ENCODE peak calls at places on chromosomes 1 and 21, in ten cellular contexts. U is cardiac fibroblast, D is IMR-90, G is neural progenitor cell, M is foreskin keratinocyte, N is HCT116, A is MM.1S, Q is adrenal gland, Z is heart left ventricle, T is WTC11. C is an unnamed sample.

GRCh38 chr1:25799758-25800537 is at the start of gene SELENON:
- DNase-seq in G (peak), U (peak), M (no peak), Q (peak), T (peak), Z (peak), D (peak), A (no peak), N (no peak), C (peak)

GRCh38 chr21:29523646-29524045 is 224.9 kb downstream of the BACH1 start:
- DNase-seq in M (no peak), D (no peak), U (peak), G (no peak), N (no peak), T (no peak), Z (no peak), A (no peak), Q (no peak), C (peak)

GRCh38 chr1:54886724-54887664 is at the start of gene DHCR24:
- DNase-seq in M (peak), T (peak), A (peak), N (peak), Q (peak), D (peak), U (peak), Z (peak), G (peak), C (peak)

GRCh38 chr1:67019600-67020136 is 34.3 kb downstream of the SLC35D1 start:
- DNase-seq in G (no peak), A (no peak), D (peak), M (peak), T (no peak), U (peak), Q (no peak), Z (no peak), N (no peak), C (peak)

GRCh38 chr1:43348343-43348808 is 10.4 kb upstream of the CDC20 start:
- DNase-seq in D (no peak), N (no peak), G (no peak), U (peak), M (no peak), Z (no peak), T (no peak), Q (no peak), A (no peak), C (no peak)

GRCh38 chr1:32920833-32921232 is 19.6 kb upstream of the TMEM54 start:
- DNase-seq in T (no peak), M (no peak), D (no peak), U (peak), A (no peak), Z (peak), N (no peak), Q (peak), G (no peak), C (no peak)

GRCh38 chr1:48061162-48062136 is 64.3 kb upstream of the TRABD2B start:
- DNase-seq in U (peak), M (no peak), Q (peak), G (peak), A (peak), D (peak), T (peak), Z (peak), N (peak), C (peak)

GRCh38 chr1:167278497-167278896 is 57.8 kb downstream of the POU2F1 start:
- DNase-seq in G (no peak), Z (no peak), Q (no peak), N (no peak), T (no peak), A (no peak), U (no peak), M (no peak), D (no peak), C (no peak)

GRCh38 chr1:4486408-4487120 is 167.8 kb upstream of the AJAP1 start:
- DNase-seq in M (no peak), Z (peak), Q (no peak), U (no peak), G (no peak), A (no peak), D (no peak), N (no peak), T (no peak), C (no peak)

GRCh38 chr1:180196436-180197003 is 33.5 kb upstream of the LHX4 start:
- DNase-seq in U (no peak), Q (no peak), D (no peak), M (no peak), T (no peak), A (no peak), N (no peak), Z (no peak), G (no peak), C (no peak)

GRCh38 chr1:241507189-241507820 is 12.2 kb downstream of the FH start:
- DNase-seq in D (peak), Z (no peak), T (no peak), A (no peak), G (no peak), U (peak), N (no peak), M (no peak), Q (no peak), C (no peak)

GRCh38 chr1:110056284-110056680 is 14.2 kb downstream of the ALX3 start:
- DNase-seq in Z (no peak), G (no peak), Q (no peak), U (no peak), M (no peak), A (no peak), D (no peak), T (no peak), N (no peak), C (no peak)

DNA sequence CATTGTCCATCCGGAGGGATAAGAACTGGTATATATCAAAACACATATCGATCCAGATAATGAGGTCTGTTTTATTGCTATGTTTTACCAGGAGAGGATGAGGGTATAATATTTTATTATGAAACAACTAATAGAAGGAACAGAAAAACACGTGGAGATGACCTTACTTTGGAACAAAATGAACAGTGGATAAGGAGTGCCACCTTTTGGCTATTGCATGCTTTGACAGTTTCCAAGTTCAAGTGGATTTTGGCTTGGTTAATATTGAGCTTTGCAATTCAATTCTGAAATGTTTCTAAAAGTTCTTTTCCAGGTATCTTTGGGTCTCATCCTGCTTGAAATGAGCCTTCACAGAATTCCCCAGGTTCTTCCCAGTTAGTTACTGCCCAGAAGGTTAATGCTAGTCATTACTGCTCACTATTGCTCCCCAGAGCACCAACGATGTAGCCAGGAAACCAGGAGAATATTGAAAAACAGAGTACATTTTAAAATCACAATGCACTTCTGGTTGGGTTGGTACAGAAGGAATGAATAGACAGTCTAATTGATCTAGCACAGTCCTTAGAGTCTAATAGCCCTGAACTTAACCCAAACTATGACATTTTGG is 45.5 kb downstream of the ZC3H11B start:
- DNase-seq in T (no peak), Z (no peak), D (peak), A (peak), G (peak), N (peak), M (no peak), Q (no peak), U (peak), C (peak)
- TF ChIP-seq CTCF in T (no peak), Z (peak), D (peak), A (peak), G (peak), N (peak), M (peak), Q (peak), U (peak), C (peak)

GRCh38 chr1:92485374-92486250 is 1.1 kb downstream of the GFI1 start:
- DNase-seq in M (no peak), U (no peak), Q (peak), D (no peak), T (peak), A (peak), Z (no peak), N (peak), G (peak), C (peak)
- TF ChIP-seq CTCF in M (peak), U (no peak), Q (no peak), D (no peak), T (peak), A (peak), Z (no peak), N (peak), G (peak), C (peak)

GRCh38 chr1:46302091-46303037 is 1.1 kb downstream of the LRRC41 start:
- DNase-seq in Z (peak), M (no peak), D (peak), G (peak), Q (peak), U (peak), A (peak), T (peak), N (no peak), C (peak)

GRCh38 chr1:46303038-46303871 is at the start of the genes LRRC41 and UQCRH:
- DNase-seq in U (peak), D (peak), Q (peak), A (peak), M (peak), N (peak), G (peak), Z (peak), T (peak), C (peak)

GRCh38 chr1:46301406-46302090 is 1.9 kb downstream of the LRRC41 start:
- DNase-seq in M (no peak), G (peak), T (peak), A (no peak), Q (peak), U (peak), Z (peak), D (peak), N (no peak), C (peak)

GRCh38 chr1:46298387-46298786 is 5.0 kb downstream of the LRRC41 start:
- DNase-seq in N (no peak), U (no peak), A (no peak), D (no peak), Q (peak), M (no peak), Z (no peak), T (no peak), G (no peak), C (no peak)

GRCh38 chr1:46300673-46301405 is 2.6 kb downstream of the LRRC41 start:
- DNase-seq in Q (peak), U (peak), D (peak), N (no peak), G (no peak), T (no peak), Z (no peak), A (no peak), M (no peak), C (peak)
- TF ChIP-seq CTCF in Q (no peak), U (no peak), D (no peak), N (no peak), G (no peak), T (no peak), Z (no peak), A (no peak), M (no peak), C (no peak)

DNA sequence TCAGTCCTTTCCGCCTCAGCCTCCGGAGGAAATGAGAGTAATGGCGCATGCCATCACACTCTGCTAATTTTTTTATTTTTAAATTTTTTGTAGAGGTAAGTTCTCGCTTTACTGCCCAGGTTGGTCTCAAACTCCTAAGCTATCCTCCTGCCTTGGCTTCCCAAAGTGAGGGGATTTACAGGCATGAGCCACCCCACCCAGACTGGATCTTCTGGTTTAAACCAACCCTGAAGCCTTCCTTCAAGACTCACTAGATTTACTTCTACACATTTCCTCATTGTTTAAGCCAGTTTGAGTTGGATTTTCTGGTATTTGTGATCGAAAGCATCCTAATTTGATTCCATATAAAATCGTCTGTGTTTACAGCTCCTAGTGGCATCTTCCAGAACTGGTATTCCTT is 23.1 kb upstream of the SCAF4 start:
- DNase-seq in M (no peak), U (no peak), D (no peak), G (no peak), N (no peak), Q (no peak), Z (no peak), A (no peak), T (no peak), C (no peak)
- TF ChIP-seq CTCF in M (no peak), U (no peak), D (no peak), G (no peak), N (no peak), Q (no peak), Z (no peak), A (no peak), T (no peak), C (no peak)

GRCh38 chr1:18109756-18110597 is 2.4 kb downstream of the IGSF21 start:
- DNase-seq in M (no peak), G (peak), Q (peak), Z (peak), N (no peak), U (no peak), D (no peak), T (peak), A (no peak), C (no peak)
- TF ChIP-seq CTCF in M (peak), G (peak), Q (peak), Z (peak), N (peak), U (no peak), D (no peak), T (peak), A (no peak), C (no peak)

GRCh38 chr1:64209221-64209620 is 5.8 kb downstream of the UBE2U start:
- DNase-seq in G (no peak), A (no peak), T (no peak), M (no peak), N (no peak), D (no peak), Q (no peak), U (peak), Z (no peak), C (no peak)
- TF ChIP-seq CTCF in G (no peak), A (no peak), T (no peak), M (peak), N (no peak), D (no peak), Q (no peak), U (no peak), Z (no peak), C (no peak)

GRCh38 chr1:177426533-177426932 is 255.8 kb downstream of the BRINP2 start:
- DNase-seq in M (no peak), U (no peak), Z (no peak), T (no peak), G (no peak), A (no peak), D (no peak), N (no peak), Q (no peak), C (no peak)

GRCh38 chr1:177431123-177431522 is 260.4 kb downstream of the BRINP2 start:
- DNase-seq in G (no peak), D (no peak), T (no peak), Q (no peak), M (no peak), U (no peak), Z (no peak), N (no peak), A (no peak), C (no peak)

GRCh38 chr1:177432897-177433296 is 262.1 kb downstream of the BRINP2 start:
- DNase-seq in Q (no peak), A (no peak), D (peak), M (no peak), U (no peak), N (no peak), G (no peak), T (no peak), Z (no peak), C (peak)

GRCh38 chr1:177425241-177425640 is 254.5 kb downstream of the BRINP2 start:
- DNase-seq in D (no peak), N (no peak), Z (no peak), A (no peak), M (no peak), G (no peak), U (no peak), T (no peak), Q (no peak), C (no peak)

DNA sequence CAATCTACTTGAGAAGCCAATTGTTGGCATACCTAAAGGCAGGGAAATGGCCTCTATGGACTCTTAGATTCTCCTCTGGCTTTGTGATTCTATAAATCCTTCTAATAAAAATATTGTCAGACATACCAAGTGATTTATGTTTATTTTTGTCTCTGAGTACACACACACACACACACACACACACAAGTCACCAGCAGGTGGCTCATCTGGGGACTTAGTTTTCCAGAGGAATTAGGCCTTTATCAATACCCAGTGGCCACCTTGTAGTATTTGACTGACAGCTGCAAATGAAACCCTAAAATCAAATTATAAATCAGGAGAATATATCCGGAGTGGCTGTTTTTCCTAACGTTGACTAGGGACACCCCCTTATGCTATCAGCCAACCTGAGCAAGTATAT is 258.5 kb downstream of the BRINP2 start:
- DNase-seq in Z (no peak), N (no peak), Q (no peak), G (no peak), T (no peak), U (no peak), D (no peak), M (no peak), A (no peak), C (no peak)
- TF ChIP-seq CTCF in Z (no peak), N (no peak), Q (no peak), G (peak), T (no peak), U (no peak), D (no peak), M (no peak), A (peak), C (no peak)

GRCh38 chr1:201348211-201348566 is 29.3 kb downstream of the TNNT2 start:
- DNase-seq in A (peak), D (peak), T (peak), N (peak), G (peak), M (peak), U (peak), Q (no peak), Z (peak), C (peak)
- TF ChIP-seq CTCF in A (peak), D (peak), T (peak), N (peak), G (peak), M (peak), U (peak), Q (peak), Z (peak), C (peak)

GRCh38 chr1:6171546-6172124 is 8.5 kb downstream of the CHD5 start:
- DNase-seq in A (no peak), U (no peak), N (no peak), T (peak), Q (no peak), D (no peak), Z (no peak), M (no peak), G (peak), C (no peak)
- TF ChIP-seq CTCF in A (peak), U (peak), N (peak), T (no peak), Q (no peak), D (peak), Z (peak), M (peak), G (peak), C (peak)

DNA sequence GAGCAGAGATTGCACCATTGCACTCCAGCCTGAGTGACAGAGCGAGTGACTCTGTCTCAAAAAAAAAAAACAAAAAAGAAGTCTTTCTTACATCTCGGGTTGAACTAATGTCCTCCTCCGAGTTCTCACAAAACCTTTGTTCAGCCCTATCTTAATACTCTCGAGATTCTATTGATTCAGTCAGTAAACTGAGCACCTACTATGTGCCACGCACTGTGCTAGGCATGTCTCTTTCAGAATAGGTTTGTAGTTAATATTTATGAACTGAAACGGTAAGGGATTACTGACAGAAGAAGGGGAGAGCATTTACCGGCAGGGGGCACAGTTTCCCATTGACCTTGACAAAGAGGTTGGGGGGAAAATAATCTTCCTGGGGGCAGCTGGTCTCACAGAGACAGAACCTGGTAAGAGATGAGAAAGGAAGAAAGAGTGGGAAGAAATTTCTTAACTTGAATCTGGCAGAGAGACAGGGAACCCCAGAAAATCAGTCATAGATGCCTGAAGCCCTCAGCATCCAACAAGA is 3.4 kb downstream of the PIAS3 start:
- DNase-seq in D (no peak), M (no peak), T (no peak), U (no peak), N (no peak), Q (no peak), A (no peak), G (no peak), Z (no peak), C (no peak)
- TF ChIP-seq CTCF in D (no peak), M (peak), T (no peak), U (peak), N (no peak), Q (no peak), A (peak), G (no peak), Z (no peak), C (no peak)